ENCODE peak calls at places on chromosomes 13 and 19, in five cellular contexts. L is thoracic aorta; J is neuronal stem cell; U is A549; B is CD8-positive, alpha-beta memory T cell. V is an unnamed sample.

GRCh38 chr13:102401305-102401704 is 543 bp downstream of the FGF14 start:
- DNase-seq in U (no peak), L (no peak), B (no peak), J (no peak), V (no peak)

GRCh38 chr19:32708457-32708856 is 11.1 kb upstream of the TDRD12 start:
- DNase-seq in J (no peak), U (peak; percentile 38), L (no peak), B (no peak), V (no peak)

GRCh38 chr13:40318366-40318765 is 348.1 kb downstream of the FOXO1 start:
- DNase-seq in J (no peak), L (no peak), U (no peak), B (no peak), V (peak; percentile 96)

GRCh38 chr19:28028881-28029280 is 1184.1 kb downstream of the UQCRFS1 start:
- DNase-seq in J (no peak), B (no peak), U (no peak), L (no peak), V (no peak)

GRCh38 chr19:38076337-38076736 is 147.7 kb downstream of the DPF1 start:
- DNase-seq in L (no peak), J (no peak), B (no peak), U (no peak), V (no peak)

GRCh38 chr13:62879071-62879470 is 1463.4 kb upstream of the PCDH20 start:
- DNase-seq in L (no peak), U (no peak), B (no peak), J (no peak), V (peak; percentile 86)

GRCh38 chr13:29954082-29955043 is 103.9 kb upstream of the UBL3 start:
- DNase-seq in U (no peak), L (no peak), J (no peak), B (peak; percentile 34), V (no peak)

GRCh38 chr19:34482380-34483250 is 1.1 kb downstream of the WTIP start:
- DNase-seq in B (no peak), J (no peak), U (peak; percentile 64), L (no peak), V (peak; percentile 49)

GRCh38 chr19:39177110-39177699 is 19.6 kb upstream of the NCCRP1 start:
- DNase-seq in B (no peak), L (no peak), U (no peak), J (no peak), V (no peak)

GRCh38 chr13:49806126-49806536 is 13.6 kb upstream of the KPNA3 start:
- DNase-seq in L (no peak), U (no peak), J (no peak), B (no peak), V (no peak)

GRCh38 chr19:16773259-16773658 is 53.6 kb downstream of the NWD1 start:
- DNase-seq in B (no peak), J (no peak), U (no peak), L (no peak), V (no peak)

GRCh38 chr19:4067396-4068057 is 828 bp upstream of the ZBTB7A start:
- DNase-seq in B (no peak), L (no peak), U (no peak), J (no peak), V (peak; percentile 37)

GRCh38 chr19:8515317-8515716 is 1.4 kb upstream of the ZNF414 start:
- DNase-seq in J (no peak), B (no peak), L (no peak), U (no peak), V (no peak)

GRCh38 chr13:77616027-77616426 is 80.5 kb downstream of the SCEL start:
- DNase-seq in J (no peak), L (no peak), U (no peak), B (no peak), V (no peak)

GRCh38 chr13:41054919-41055619 is 6.2 kb upstream of the WBP4 start:
- DNase-seq in J (no peak), U (peak; percentile 33), L (no peak), B (no peak), V (peak; percentile 24)

GRCh38 chr19:56105090-56105701 is 15.9 kb downstream of the ZNF787 start:
- DNase-seq in B (no peak), J (peak; percentile 51), U (peak; percentile 77), L (peak; percentile 30), V (no peak)

GRCh38 chr13:29465741-29466293 is 129.7 kb downstream of the SLC7A1 start:
- DNase-seq in B (no peak), J (no peak), U (no peak), L (no peak), V (peak; percentile 83)

GRCh38 chr19:23062921-23063320 is 53.9 kb upstream of the ZNF730 start:
- DNase-seq in U (no peak), L (no peak), B (no peak), J (no peak), V (no peak)

GRCh38 chr19:42325896-42326771 is 699 bp downstream of the MEGF8 start:
- DNase-seq in L (no peak), B (no peak), J (no peak), U (no peak), V (peak; percentile 34)

GRCh38 chr13:21481359-21481758 is 22.3 kb upstream of the ZDHHC20 start:
- DNase-seq in U (no peak), L (no peak), J (no peak), B (no peak), V (no peak)

GRCh38 chr13:21476893-21477472 is 17.9 kb upstream of the ZDHHC20 start:
- DNase-seq in L (peak; percentile 37), J (peak; percentile 87), B (peak; percentile 74), U (peak; percentile 81), V (peak; percentile 93)

GRCh38 chr13:21483748-21484147 is 24.6 kb upstream of the ZDHHC20 start:
- DNase-seq in L (no peak), B (no peak), U (no peak), J (no peak), V (no peak)

GRCh38 chr13:21475115-21475514 is 16.0 kb upstream of the ZDHHC20 start:
- DNase-seq in U (no peak), J (no peak), B (no peak), L (no peak), V (no peak)

GRCh38 chr13:21478881-21479808 is 20.0 kb upstream of the ZDHHC20 start:
- DNase-seq in L (no peak), U (peak; percentile 71), B (no peak), J (peak; percentile 65), V (peak; percentile 48)
- H3K4me3 ChIP-seq in L (peak overlapping the region; percentile 58), U (no peak overlapping the region), B (no peak overlapping the region), J (no peak overlapping the region), V (no peak overlapping the region)

DNA sequence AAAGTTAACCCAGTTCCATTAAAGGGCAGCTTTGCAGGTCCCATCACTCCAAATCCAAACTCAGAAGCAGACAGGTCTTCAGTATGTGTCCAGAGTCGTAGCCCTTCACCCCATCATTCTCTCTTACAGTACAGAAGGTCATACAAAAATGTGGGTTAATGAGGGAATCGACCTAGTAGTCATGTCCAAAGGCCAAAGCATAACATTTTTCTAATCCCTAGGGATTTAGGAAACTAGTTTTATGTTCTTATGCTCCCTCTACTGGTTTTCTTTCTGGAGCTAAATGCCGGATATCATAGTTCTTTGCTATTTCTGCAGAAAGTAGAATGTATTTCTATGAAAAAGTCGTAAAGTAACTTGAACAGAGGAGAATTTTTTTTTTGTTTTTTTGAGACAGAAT is 72.2 kb downstream of the DHRS12 start:
- DNase-seq in B (no peak), J (no peak), L (no peak), U (peak; percentile 16), V (peak; percentile 45)
- H3K27ac ChIP-seq in B (no peak overlapping the region), J (no peak overlapping the region), L (peak overlapping the region; percentile 90), U (peak overlapping the region; percentile 83), V (no peak overlapping the region)

GRCh38 chr19:46731584-46731983 is 14.3 kb upstream of the FKRP start:
- DNase-seq in L (no peak), U (no peak), B (no peak), J (no peak), V (no peak)
- H3K4me1 ChIP-seq in L (no peaks in the 10 kb centered on the region), U (peaks cover 43% of the 10 kb centered on the region), B (peaks cover 6% of the 10 kb centered on the region), J (peaks cover under 1% of the 10 kb centered on the region), V (no peaks in the 10 kb centered on the region)

DNA sequence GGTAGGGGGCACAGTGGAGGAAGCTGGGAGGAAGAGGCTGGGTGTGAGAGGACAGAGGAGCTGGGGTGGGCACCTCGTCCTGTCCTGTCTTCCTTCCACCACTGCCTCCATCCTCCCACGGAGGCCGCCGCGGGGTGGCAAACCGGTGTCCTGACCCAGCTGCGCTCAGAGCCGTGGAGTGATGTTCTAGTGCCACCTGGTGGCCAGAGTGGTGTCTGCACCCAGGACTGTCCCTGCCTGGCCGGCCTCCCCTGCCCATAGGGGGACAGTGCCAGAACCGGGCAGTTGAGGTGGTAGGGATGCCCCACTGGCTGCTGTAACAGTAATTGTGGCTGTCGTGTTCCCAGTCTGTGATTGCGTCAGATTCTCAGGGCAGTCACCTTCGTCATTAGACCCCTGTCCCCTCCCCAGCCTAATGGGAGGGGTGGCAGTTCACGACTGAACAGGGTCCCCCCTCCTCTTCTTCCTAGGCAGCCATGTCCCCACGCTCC is 11.1 kb upstream of the ARRDC2 start:
- DNase-seq in L (no peak), B (peak; percentile 81), J (peak; percentile 78), U (peak; percentile 76), V (peak; percentile 90)
- H3K4me3 ChIP-seq in L (no peak overlapping the region), B (no peak overlapping the region), J (no peak overlapping the region), U (peak overlapping the region; percentile 53), V (no peak overlapping the region)

GRCh38 chr19:31252476-31252875 is 96.8 kb downstream of the TSHZ3 start:
- DNase-seq in B (no peak), U (no peak), L (no peak), J (no peak), V (no peak)

GRCh38 chr19:31253816-31254551 is 95.3 kb downstream of the TSHZ3 start:
- DNase-seq in U (no peak), L (no peak), B (no peak), J (no peak), V (peak; percentile 99)

GRCh38 chr19:31254611-31255010 is 94.6 kb downstream of the TSHZ3 start:
- DNase-seq in B (no peak), L (no peak), J (no peak), U (no peak), V (no peak)

GRCh38 chr19:31249217-31249616 is 100.0 kb downstream of the TSHZ3 start:
- DNase-seq in J (no peak), L (no peak), B (no peak), U (peak; percentile 37), V (no peak)
- H3K27ac ChIP-seq in J (no peak overlapping the region), L (no peak overlapping the region), B (no peak overlapping the region), U (no peak overlapping the region), V (no peak overlapping the region)

DNA sequence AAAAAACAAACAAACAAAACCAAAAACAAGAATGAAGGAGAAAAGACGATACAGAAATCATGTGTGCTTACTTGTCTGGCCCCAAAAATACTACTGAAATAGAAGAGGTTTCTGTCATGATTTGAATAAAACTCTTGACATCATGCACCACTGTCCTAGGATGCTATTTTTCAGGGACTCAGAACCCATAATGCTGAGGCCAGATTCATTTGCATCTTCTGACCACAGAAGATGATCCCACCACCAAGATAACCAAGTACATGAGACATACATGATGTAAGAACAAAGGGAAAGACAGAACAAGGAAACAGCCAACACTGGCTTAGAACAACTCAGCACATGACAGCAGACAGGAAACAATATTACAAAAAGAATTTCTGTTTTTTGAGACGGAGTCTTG is 2.5 kb downstream of the ZNF552 start:
- DNase-seq in B (no peak), L (no peak), U (no peak), J (no peak), V (no peak)
- H3K4me1 ChIP-seq in B (peaks cover 27% of the 10 kb centered on the region), L (peaks cover 7% of the 10 kb centered on the region), U (no peaks in the 10 kb centered on the region), J (peaks cover 2% of the 10 kb centered on the region), V (no peaks in the 10 kb centered on the region)

V was measured in SJCRH30.